ENCODE peak calls at places on chromosome 17, in eight cellular contexts. N is activated effector memory CD4-positive, alpha-beta T cell treated with Interleukin-2 at 50 U/mL for 16 hours; L is stimulated activated CD4-positive, alpha-beta T cell treated with anti-CD3 and anti-CD28 coated beads, Interleukin-1b, Interleukin-23, amount 100 ng/mL, for 4 hours; O is A172; A is stimulated activated CD8-positive, alpha-beta memory T cell treated with anti-CD3 and anti-CD28 coated beads, Interleukin-15, amount 100 ng/mL, for 1 hour; V is NCI-H2171; I is AG08396; F is SHP77. E is an unnamed sample.

GRCh38 chr17:74805543-74805991 is 29.4 kb upstream of the NAT9 start:
- DNase-seq in V (no peak), A (no peak), I (no peak), O (no peak), L (no peak), N (no peak), F (no peak), E (no peak)

GRCh38 chr17:45852535-45853297 is 8.0 kb downstream of the SPPL2C start:
- DNase-seq in O (peak; percentile 45), I (peak; percentile 74), F (peak; percentile 60), L (peak; percentile 55), A (peak; percentile 42), N (peak; percentile 20), V (peak; percentile 77), E (peak; percentile 47)

GRCh38 chr17:9760336-9760735 is 31.1 kb downstream of the DHRS7C start:
- DNase-seq in V (no peak), I (no peak), O (no peak), N (no peak), A (no peak), L (no peak), F (no peak), E (no peak)

GRCh38 chr17:77959926-77960521 is 1.5 kb downstream of the TNRC6C start:
- DNase-seq in N (no peak), I (no peak), A (no peak), V (peak; percentile 31), O (no peak), F (peak; percentile 54), L (no peak), E (peak; percentile 29)

GRCh38 chr17:83183951-83184506 is 104.6 kb downstream of the METRNL start:
- DNase-seq in I (no peak), L (no peak), O (no peak), A (no peak), F (no peak), V (no peak), N (no peak), E (no peak)

GRCh38 chr17:82105882-82106696 is 8.1 kb upstream of the FASN start:
- DNase-seq in A (peak; percentile 24), F (peak; percentile 86), N (peak; percentile 48), L (peak; percentile 26), V (peak; percentile 53), O (peak; percentile 81), I (peak; percentile 75), E (peak; percentile 80)

GRCh38 chr17:12391468-12391867 is 274.2 kb upstream of the MYOCD start:
- DNase-seq in I (no peak), L (no peak), V (no peak), F (no peak), A (no peak), N (no peak), O (no peak), E (no peak)

GRCh38 chr17:40458001-40458791 is 14.9 kb downstream of the IGFBP4 start:
- DNase-seq in L (no peak), I (peak; percentile 88), O (peak; percentile 84), F (no peak), V (no peak), N (no peak), A (no peak), E (no peak)

GRCh38 chr17:77356109-77356689 is 215.4 kb downstream of the SEC14L1 start:
- DNase-seq in V (peak; percentile 22), F (peak; percentile 22), I (peak; percentile 8), N (no peak), L (no peak), O (no peak), A (no peak), E (no peak)

GRCh38 chr17:57255776-57256681 is at the start of gene MSI2:
- DNase-seq in O (peak; percentile 75), N (peak; percentile 82), I (peak; percentile 89), F (peak; percentile 80), L (peak; percentile 90), A (peak; percentile 90), V (peak; percentile 87), E (peak; percentile 84)

E was measured in mesenchymal stem cell.